ENCODE peak calls at places on chromosome 7, in nine cellular contexts. One of them, this sample, is unnamed. For H3K36me3, the result is how much of the 10 kb centered on the place peaks cover.

GRCh38 chr7:17239683-17240521 is 58.5 kb upstream of the AHR start:
- DNase-seq in astrocyte: peak
- DNase-seq in heart left ventricle: no peak
- DNase-seq in Caco-2: peak
- DNase-seq in mucosa of descending colon: no peak
- DNase-seq in kidney: no peak
- DNase-seq in BJ: no peak
- DNase-seq in HCT116: peak
- DNase-seq in PC-3: peak
- DNase-seq in this sample: peak

GRCh38 chr7:106504207-106504606 is 156.8 kb downstream of the CCDC71L start:
- DNase-seq in astrocyte: no peak
- DNase-seq in heart left ventricle: no peak
- DNase-seq in Caco-2: no peak
- DNase-seq in mucosa of descending colon: no peak
- DNase-seq in kidney: no peak
- DNase-seq in BJ: no peak
- DNase-seq in HCT116: no peak
- DNase-seq in PC-3: no peak
- DNase-seq in this sample: no peak

GRCh38 chr7:39904077-39904486 is 46.0 kb upstream of the CDK13 start:
- DNase-seq in astrocyte: peak
- DNase-seq in heart left ventricle: no peak
- DNase-seq in Caco-2: no peak
- DNase-seq in mucosa of descending colon: no peak
- DNase-seq in kidney: no peak
- DNase-seq in BJ: peak
- DNase-seq in HCT116: no peak
- DNase-seq in PC-3: no peak
- DNase-seq in this sample: no peak

GRCh38 chr7:74059681-74060588 is 23.7 kb upstream of the LIMK1 start:
- DNase-seq in astrocyte: no peak
- DNase-seq in heart left ventricle: peak
- DNase-seq in Caco-2: no peak
- DNase-seq in mucosa of descending colon: peak
- DNase-seq in kidney: peak
- DNase-seq in BJ: no peak
- DNase-seq in HCT116: peak
- DNase-seq in PC-3: peak
- DNase-seq in this sample: peak

GRCh38 chr7:99155207-99155606 is 11.3 kb upstream of the SMURF1 start:
- DNase-seq in astrocyte: no peak
- DNase-seq in heart left ventricle: no peak
- DNase-seq in Caco-2: no peak
- DNase-seq in mucosa of descending colon: no peak
- DNase-seq in kidney: no peak
- DNase-seq in BJ: no peak
- DNase-seq in HCT116: no peak
- DNase-seq in PC-3: no peak
- DNase-seq in this sample: no peak

GRCh38 chr7:21550821-21551531 is 8.1 kb downstream of the DNAH11 start:
- DNase-seq in astrocyte: no peak
- DNase-seq in heart left ventricle: no peak
- DNase-seq in Caco-2: peak
- DNase-seq in mucosa of descending colon: no peak
- DNase-seq in kidney: no peak
- DNase-seq in BJ: no peak
- DNase-seq in HCT116: peak
- DNase-seq in PC-3: peak
- DNase-seq in this sample: no peak

GRCh38 chr7:92698237-92698841 is 108.1 kb upstream of the FAM133B start:
- DNase-seq in astrocyte: peak
- DNase-seq in heart left ventricle: peak
- DNase-seq in Caco-2: no peak
- DNase-seq in mucosa of descending colon: no peak
- DNase-seq in kidney: no peak
- DNase-seq in BJ: peak
- DNase-seq in HCT116: peak
- DNase-seq in PC-3: no peak
- DNase-seq in this sample: no peak

GRCh38 chr7:159125944-159126248 is 18.8 kb downstream of the VIPR2 start:
- DNase-seq in astrocyte: no peak
- DNase-seq in heart left ventricle: no peak
- DNase-seq in Caco-2: no peak
- DNase-seq in mucosa of descending colon: no peak
- DNase-seq in kidney: no peak
- DNase-seq in BJ: no peak
- DNase-seq in HCT116: no peak
- DNase-seq in PC-3: no peak
- DNase-seq in this sample: no peak

GRCh38 chr7:27917119-27917518 is 177.2 kb downstream of the TAX1BP1 start:
- DNase-seq in astrocyte: no peak
- DNase-seq in heart left ventricle: no peak
- DNase-seq in Caco-2: no peak
- DNase-seq in mucosa of descending colon: no peak
- DNase-seq in kidney: no peak
- DNase-seq in BJ: no peak
- DNase-seq in HCT116: no peak
- DNase-seq in PC-3: no peak
- DNase-seq in this sample: no peak

GRCh38 chr7:96901822-96902412 is 103.4 kb upstream of the DLX6 start:
- DNase-seq in astrocyte: no peak
- DNase-seq in heart left ventricle: no peak
- DNase-seq in Caco-2: no peak
- DNase-seq in mucosa of descending colon: no peak
- DNase-seq in kidney: no peak
- DNase-seq in BJ: no peak
- DNase-seq in HCT116: no peak
- DNase-seq in PC-3: peak
- DNase-seq in this sample: no peak

GRCh38 chr7:11458736-11459483 is 373.1 kb downstream of the THSD7A start:
- DNase-seq in astrocyte: peak
- DNase-seq in heart left ventricle: no peak
- DNase-seq in Caco-2: no peak
- DNase-seq in mucosa of descending colon: no peak
- DNase-seq in kidney: no peak
- DNase-seq in BJ: peak
- DNase-seq in HCT116: no peak
- DNase-seq in PC-3: peak
- DNase-seq in this sample: no peak

GRCh38 chr7:143499246-143499645 is 21.6 kb downstream of the TAS2R41 start:
- DNase-seq in astrocyte: peak
- DNase-seq in heart left ventricle: no peak
- DNase-seq in Caco-2: no peak
- DNase-seq in mucosa of descending colon: no peak
- DNase-seq in kidney: no peak
- DNase-seq in BJ: peak
- DNase-seq in HCT116: no peak
- DNase-seq in PC-3: no peak
- DNase-seq in this sample: no peak

GRCh38 chr7:2613926-2614613 is 17.7 kb upstream of the TTYH3 start:
- DNase-seq in astrocyte: no peak
- DNase-seq in heart left ventricle: peak
- DNase-seq in Caco-2: no peak
- DNase-seq in mucosa of descending colon: no peak
- DNase-seq in kidney: peak
- DNase-seq in BJ: no peak
- DNase-seq in HCT116: no peak
- DNase-seq in PC-3: no peak
- DNase-seq in this sample: peak

GRCh38 chr7:80785961-80786360 is 132.9 kb downstream of the SEMA3C start:
- DNase-seq in astrocyte: peak
- DNase-seq in heart left ventricle: no peak
- DNase-seq in Caco-2: no peak
- DNase-seq in mucosa of descending colon: no peak
- DNase-seq in kidney: no peak
- DNase-seq in BJ: peak
- DNase-seq in HCT116: no peak
- DNase-seq in PC-3: no peak
- DNase-seq in this sample: no peak

GRCh38 chr7:149489391-149490024 is 8.1 kb downstream of the ZNF746 start:
- DNase-seq in astrocyte: no peak
- DNase-seq in heart left ventricle: no peak
- DNase-seq in Caco-2: peak
- DNase-seq in mucosa of descending colon: no peak
- DNase-seq in kidney: no peak
- DNase-seq in BJ: no peak
- DNase-seq in HCT116: no peak
- DNase-seq in PC-3: peak
- DNase-seq in this sample: no peak
- H3K36me3 ChIP-seq in astrocyte: under half
- H3K36me3 ChIP-seq in heart left ventricle: half or more
- H3K36me3 ChIP-seq in Caco-2: under half
- H3K36me3 ChIP-seq in mucosa of descending colon: under half
- H3K36me3 ChIP-seq in kidney: half or more
- H3K36me3 ChIP-seq in BJ: under half
- H3K36me3 ChIP-seq in HCT116: under half
- H3K36me3 ChIP-seq in PC-3: under half
- H3K36me3 ChIP-seq in this sample: under half

GRCh38 chr7:139054101-139054500 is 18.3 kb upstream of the ZC3HAV1L start:
- DNase-seq in astrocyte: no peak
- DNase-seq in heart left ventricle: no peak
- DNase-seq in Caco-2: no peak
- DNase-seq in mucosa of descending colon: no peak
- DNase-seq in kidney: no peak
- DNase-seq in BJ: no peak
- DNase-seq in HCT116: no peak
- DNase-seq in PC-3: no peak
- DNase-seq in this sample: no peak

GRCh38 chr7:139046143-139046542 is 10.3 kb upstream of the ZC3HAV1L start:
- DNase-seq in astrocyte: no peak
- DNase-seq in heart left ventricle: no peak
- DNase-seq in Caco-2: no peak
- DNase-seq in mucosa of descending colon: no peak
- DNase-seq in kidney: no peak
- DNase-seq in BJ: no peak
- DNase-seq in HCT116: no peak
- DNase-seq in PC-3: no peak
- DNase-seq in this sample: no peak

GRCh38 chr7:139047970-139048369 is 12.1 kb upstream of the ZC3HAV1L start:
- DNase-seq in astrocyte: no peak
- DNase-seq in heart left ventricle: no peak
- DNase-seq in Caco-2: no peak
- DNase-seq in mucosa of descending colon: no peak
- DNase-seq in kidney: no peak
- DNase-seq in BJ: no peak
- DNase-seq in HCT116: no peak
- DNase-seq in PC-3: no peak
- DNase-seq in this sample: no peak

GRCh38 chr7:139055674-139056073 is 19.8 kb upstream of the ZC3HAV1L start:
- DNase-seq in astrocyte: no peak
- DNase-seq in heart left ventricle: no peak
- DNase-seq in Caco-2: no peak
- DNase-seq in mucosa of descending colon: no peak
- DNase-seq in kidney: no peak
- DNase-seq in BJ: no peak
- DNase-seq in HCT116: no peak
- DNase-seq in PC-3: no peak
- DNase-seq in this sample: no peak

GRCh38 chr7:139051655-139052054 is 15.8 kb upstream of the ZC3HAV1L start:
- DNase-seq in astrocyte: no peak
- DNase-seq in heart left ventricle: no peak
- DNase-seq in Caco-2: no peak
- DNase-seq in mucosa of descending colon: no peak
- DNase-seq in kidney: no peak
- DNase-seq in BJ: no peak
- DNase-seq in HCT116: no peak
- DNase-seq in PC-3: no peak
- DNase-seq in this sample: no peak
- H3K36me3 ChIP-seq in astrocyte: under half
- H3K36me3 ChIP-seq in heart left ventricle: under half
- H3K36me3 ChIP-seq in Caco-2: under half
- H3K36me3 ChIP-seq in mucosa of descending colon: under half
- H3K36me3 ChIP-seq in kidney: under half
- H3K36me3 ChIP-seq in BJ: under half
- H3K36me3 ChIP-seq in HCT116: under half
- H3K36me3 ChIP-seq in PC-3: under half
- H3K36me3 ChIP-seq in this sample: under half

GRCh38 chr7:123681561-123681960 is 25.9 kb downstream of the LMOD2 start:
- DNase-seq in astrocyte: no peak
- DNase-seq in heart left ventricle: no peak
- DNase-seq in Caco-2: no peak
- DNase-seq in mucosa of descending colon: no peak
- DNase-seq in kidney: no peak
- DNase-seq in BJ: no peak
- DNase-seq in HCT116: no peak
- DNase-seq in PC-3: no peak
- DNase-seq in this sample: no peak
- H3K36me3 ChIP-seq in astrocyte: under half
- H3K36me3 ChIP-seq in heart left ventricle: under half
- H3K36me3 ChIP-seq in Caco-2: under half
- H3K36me3 ChIP-seq in mucosa of descending colon: under half
- H3K36me3 ChIP-seq in kidney: under half
- H3K36me3 ChIP-seq in BJ: under half
- H3K36me3 ChIP-seq in HCT116: under half
- H3K36me3 ChIP-seq in PC-3: under half
- H3K36me3 ChIP-seq in this sample: under half

DNA sequence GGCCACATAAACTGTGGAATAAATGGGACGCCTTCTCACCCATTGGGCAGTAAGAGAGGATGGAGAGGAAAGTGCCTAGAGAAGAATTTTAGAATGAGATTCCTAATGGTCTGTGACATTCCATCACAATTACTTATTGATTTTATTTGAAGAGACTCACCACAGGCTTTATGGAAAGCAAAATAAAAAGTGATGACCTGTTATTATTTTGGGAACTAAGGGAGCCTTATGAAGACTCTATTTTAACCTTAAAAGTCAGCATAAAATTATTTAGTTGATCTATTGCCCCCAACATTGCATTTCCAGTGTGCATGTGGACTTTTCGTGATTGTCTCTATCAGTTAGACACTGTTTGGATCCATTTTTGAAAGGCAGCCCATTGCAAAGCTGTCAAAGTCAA is 107.5 kb downstream of the PCLO start:
- DNase-seq in astrocyte: no peak
- DNase-seq in heart left ventricle: no peak
- DNase-seq in Caco-2: no peak
- DNase-seq in mucosa of descending colon: no peak
- DNase-seq in kidney: no peak
- DNase-seq in BJ: no peak
- DNase-seq in HCT116: no peak
- DNase-seq in PC-3: peak
- DNase-seq in this sample: no peak
- H3K36me3 ChIP-seq in astrocyte: under half
- H3K36me3 ChIP-seq in heart left ventricle: under half
- H3K36me3 ChIP-seq in Caco-2: under half
- H3K36me3 ChIP-seq in mucosa of descending colon: under half
- H3K36me3 ChIP-seq in kidney: under half
- H3K36me3 ChIP-seq in BJ: under half
- H3K36me3 ChIP-seq in HCT116: under half
- H3K36me3 ChIP-seq in PC-3: under half
- H3K36me3 ChIP-seq in this sample: under half

DNA sequence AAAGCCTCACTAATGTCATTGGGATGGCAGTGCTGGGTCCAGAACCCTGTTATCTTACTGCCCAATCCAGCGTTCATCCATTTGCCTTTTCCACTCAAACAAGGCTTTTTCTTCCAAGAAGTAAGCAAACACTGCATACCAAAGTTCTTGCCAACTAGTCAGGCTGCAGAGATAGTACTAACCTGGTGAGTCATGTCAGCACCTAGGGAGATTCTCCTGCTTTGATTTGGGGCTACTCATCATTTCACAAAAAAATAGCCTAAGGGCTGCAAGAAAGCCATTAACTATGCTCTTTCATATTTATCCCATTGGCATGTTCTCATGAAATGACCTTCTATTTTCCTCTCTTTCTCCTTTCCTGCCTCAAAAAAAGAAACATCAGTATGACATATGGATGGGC is 142.6 kb downstream of the TWIST1 start:
- DNase-seq in astrocyte: peak
- DNase-seq in heart left ventricle: no peak
- DNase-seq in Caco-2: no peak
- DNase-seq in mucosa of descending colon: no peak
- DNase-seq in kidney: no peak
- DNase-seq in BJ: peak
- DNase-seq in HCT116: peak
- DNase-seq in PC-3: peak
- DNase-seq in this sample: peak
- H3K36me3 ChIP-seq in astrocyte: under half
- H3K36me3 ChIP-seq in heart left ventricle: under half
- H3K36me3 ChIP-seq in Caco-2: under half
- H3K36me3 ChIP-seq in mucosa of descending colon: under half
- H3K36me3 ChIP-seq in kidney: under half
- H3K36me3 ChIP-seq in BJ: under half
- H3K36me3 ChIP-seq in HCT116: under half
- H3K36me3 ChIP-seq in PC-3: under half
- H3K36me3 ChIP-seq in this sample: under half